ENCODE peak calls at places on chromosomes 3 and 15, in four cellular contexts. M, Q, H and K are unnamed samples.

GRCh38 chr15:78000089-78000926 is 77.2 kb downstream of the TBC1D2B start:
- DNase-seq in M (peak), Q (peak), H (peak), K (peak)

GRCh38 chr3:15797600-15798303 is at the start of gene ANKRD28:
- DNase-seq in M (peak), Q (no peak), H (peak), K (no peak)

GRCh38 chr3:33826688-33827087 is 28.3 kb downstream of the PDCD6IP start:
- DNase-seq in M (no peak), Q (no peak), H (peak), K (no peak)

GRCh38 chr3:102488316-102488715 is 53.5 kb downstream of the ZPLD1 start:
- DNase-seq in M (no peak), Q (no peak), H (no peak), K (no peak)

GRCh38 chr3:24042174-24042878 is 97.2 kb downstream of the NR1D2 start:
- DNase-seq in M (no peak), Q (no peak), H (no peak), K (no peak)

GRCh38 chr3:170839518-170840100 is 30.4 kb downstream of the RPL22L1 start:
- DNase-seq in M (no peak), Q (no peak), H (no peak), K (no peak)

GRCh38 chr15:43969802-43970375 is 143.1 kb downstream of the WDR76 start:
- DNase-seq in M (no peak), Q (no peak), H (no peak), K (no peak)

GRCh38 chr3:107367353-107367752 is 9.9 kb upstream of the CCDC54 start:
- DNase-seq in M (no peak), Q (no peak), H (peak), K (no peak)

GRCh38 chr15:101012326-101013040 is 93.3 kb downstream of the LRRK1 start:
- DNase-seq in M (no peak), Q (peak), H (no peak), K (no peak)

GRCh38 chr3:49028673-49029562 is at the start of gene IMPDH2:
- DNase-seq in M (peak), Q (peak), H (peak), K (peak)

GRCh38 chr15:78996876-78997275 is 52.0 kb upstream of the CTSH start:
- DNase-seq in M (no peak), Q (no peak), H (no peak), K (no peak)

GRCh38 chr3:180142041-180142440 is 105.3 kb upstream of the PEX5L start:
- DNase-seq in M (no peak), Q (no peak), H (peak), K (no peak)

GRCh38 chr15:43928152-43928551 is 101.3 kb downstream of the WDR76 start:
- DNase-seq in M (no peak), Q (peak), H (no peak), K (peak)

GRCh38 chr3:23994247-23994574 is 49.1 kb downstream of the NR1D2 start:
- DNase-seq in M (no peak), Q (no peak), H (no peak), K (no peak)

GRCh38 chr3:186107148-186108105 is 1.5 kb downstream of the ETV5 start:
- DNase-seq in M (peak), Q (peak), H (peak), K (no peak)

GRCh38 chr15:74988007-74988800 is 7.2 kb upstream of the SCAMP5 start:
- DNase-seq in M (no peak), Q (peak), H (no peak), K (peak)

GRCh38 chr15:40058476-40059140 is 19.6 kb upstream of the SRP14 start:
- DNase-seq in M (no peak), Q (peak), H (peak), K (no peak)

GRCh38 chr3:179473565-179473964 is 22.3 kb upstream of the GNB4 start:
- DNase-seq in M (no peak), Q (no peak), H (no peak), K (no peak)

GRCh38 chr15:68205949-68206539 is 912 bp upstream of the CALML4 start:
- DNase-seq in M (no peak), Q (peak), H (no peak), K (no peak)

GRCh38 chr3:50450135-50450911 is 53.1 kb downstream of the CACNA2D2 start:
- DNase-seq in M (no peak), Q (no peak), H (peak), K (no peak)

GRCh38 chr3:53740946-53741345 is 105.3 kb downstream of the CHDH start:
- DNase-seq in M (no peak), Q (no peak), H (peak), K (no peak)

GRCh38 chr3:134883697-134884385 is 88.8 kb downstream of the EPHB1 start:
- DNase-seq in M (no peak), Q (no peak), H (peak), K (no peak)

GRCh38 chr3:12773030-12773723 is 14.1 kb upstream of the TMEM40 start:
- DNase-seq in M (no peak), Q (no peak), H (no peak), K (no peak)

GRCh38 chr3:60182697-60183096 is 1068.6 kb downstream of the FHIT start:
- DNase-seq in M (no peak), Q (no peak), H (no peak), K (no peak)

GRCh38 chr3:126536126-126536525 is 12.2 kb downstream of the CHST13 start:
- DNase-seq in M (no peak), Q (no peak), H (no peak), K (no peak)

GRCh38 chr3:126307083-126307482 is 50.1 kb downstream of the KLF15 start:
- DNase-seq in M (no peak), Q (peak), H (no peak), K (no peak)

GRCh38 chr3:67109651-67110204 is 111.6 kb downstream of the KBTBD8 start:
- DNase-seq in M (peak), Q (no peak), H (peak), K (peak)

GRCh38 chr3:157858821-157859220 is 247.4 kb downstream of the SHOX2 start:
- DNase-seq in M (no peak), Q (no peak), H (no peak), K (no peak)

GRCh38 chr3:39124876-39125836 is 17.7 kb downstream of the TTC21A start:
- DNase-seq in M (no peak), Q (peak), H (no peak), K (no peak)

GRCh38 chr3:117282506-117282905 is 572.9 kb downstream of the TUSC7 start:
- DNase-seq in M (no peak), Q (no peak), H (no peak), K (no peak)

GRCh38 chr3:136772709-136773108 is 20.5 kb upstream of the STAG1 start:
- DNase-seq in M (no peak), Q (no peak), H (peak), K (no peak)

GRCh38 chr3:128942161-128942952 is 51.5 kb downstream of the CFAP92 start:
- DNase-seq in M (no peak), Q (no peak), H (no peak), K (no peak)

GRCh38 chr3:143851331-143852017 is 3.2 kb upstream of the SLC9A9 start:
- DNase-seq in M (no peak), Q (no peak), H (no peak), K (no peak)

GRCh38 chr3:36776436-36776835 is 12.1 kb upstream of the DCLK3 start:
- DNase-seq in M (no peak), Q (no peak), H (no peak), K (no peak)

GRCh38 chr3:23566499-23566898 is 239.3 kb upstream of the UBE2E1 start:
- DNase-seq in M (no peak), Q (no peak), H (no peak), K (no peak)

GRCh38 chr3:148083501-148084267 is 614.0 kb upstream of the AGTR1 start:
- DNase-seq in M (no peak), Q (no peak), H (no peak), K (no peak)

GRCh38 chr3:42847731-42848130 is 27.9 kb downstream of the CYP8B1 start:
- DNase-seq in M (no peak), Q (peak), H (no peak), K (no peak)
- H3K9ac ChIP-seq in M (no peak), Q (no peak), H (no peak), K (peak)

DNA sequence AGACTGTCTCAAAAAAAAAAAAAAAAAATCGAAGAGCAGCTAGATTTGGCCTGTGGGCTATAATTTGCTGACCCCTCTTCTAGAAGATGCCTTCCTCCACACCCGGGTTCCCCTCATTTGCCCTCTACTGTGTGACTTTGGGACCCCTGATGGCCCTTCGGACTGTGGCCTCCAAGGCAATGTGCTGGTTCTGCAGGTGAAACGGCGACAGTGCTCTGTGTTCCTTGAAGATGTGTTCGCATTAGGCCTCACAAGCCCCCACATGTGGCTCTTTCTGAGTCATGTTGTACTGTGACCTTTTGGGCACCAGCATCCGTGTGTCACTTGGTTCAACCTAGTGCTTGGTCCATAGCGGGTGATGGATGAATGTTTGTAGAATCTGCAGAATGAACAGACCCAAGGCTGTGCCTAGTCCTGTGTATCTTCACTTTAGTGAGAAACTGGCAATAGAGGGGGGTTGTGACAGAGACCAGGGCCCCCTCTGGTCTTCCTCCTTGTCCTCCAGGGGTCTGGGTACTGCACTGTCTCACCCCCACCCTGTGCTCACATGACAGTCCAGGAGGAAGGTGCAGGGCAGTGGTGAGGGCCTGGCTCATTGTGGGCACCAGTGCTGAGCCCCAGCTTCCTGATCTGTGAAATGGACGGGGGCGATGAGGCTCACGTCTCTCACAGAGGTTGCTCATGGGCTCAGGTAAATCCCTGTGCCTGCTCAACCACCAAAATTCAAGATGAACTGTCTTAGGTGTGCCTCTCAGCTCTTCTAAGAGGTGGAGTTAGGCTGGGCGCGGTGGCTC is 22.7 kb downstream of the GOLGA6L2 start:
- DNase-seq in M (no peak), Q (no peak), H (no peak), K (no peak)
- H3K9ac ChIP-seq in M (no peak), Q (no peak), H (no peak), K (no peak)

GRCh38 chr3:42012378-42012934 is 50.6 kb upstream of the ULK4 start:
- DNase-seq in M (no peak), Q (no peak), H (no peak), K (no peak)
- H3K9ac ChIP-seq in M (no peak), Q (no peak), H (no peak), K (no peak)

GRCh38 chr15:90665288-90666134 is 51.6 kb upstream of the BLM start:
- DNase-seq in M (no peak), Q (no peak), H (peak), K (no peak)

GRCh38 chr15:90660195-90660995 is 56.8 kb upstream of the BLM start:
- DNase-seq in M (no peak), Q (peak), H (peak), K (no peak)

GRCh38 chr15:90667063-90667754 is 49.9 kb upstream of the BLM start:
- DNase-seq in M (no peak), Q (no peak), H (no peak), K (no peak)

GRCh38 chr15:90666135-90666909 is 50.8 kb upstream of the BLM start:
- DNase-seq in M (no peak), Q (no peak), H (no peak), K (no peak)

GRCh38 chr15:90664650-90665287 is 52.4 kb upstream of the BLM start:
- DNase-seq in M (no peak), Q (no peak), H (no peak), K (no peak)
- H3K9ac ChIP-seq in M (no peak), Q (no peak), H (peak), K (peak)

GRCh38 chr3:64687381-64687780 is 419 bp downstream of the ADAMTS9 start:
- DNase-seq in M (no peak), Q (no peak), H (no peak), K (no peak)
- H3K9ac ChIP-seq in M (peak), Q (no peak), H (peak), K (peak)